ENCODE peak calls at places on chromosome 3, in six cellular contexts. Y, P, Q, B, V and T are unnamed samples. For H3K4me1, the result is how much of the 10 kb centered on the place peaks cover.

GRCh38 chr3:134754768-134755559 is 40.1 kb upstream of the EPHB1 start:
- DNase-seq in Y (peak), P (peak), Q (peak), B (peak), V (no peak), T (no peak)

GRCh38 chr3:168865022-168865551 is 769.4 kb upstream of the GOLIM4 start:
- DNase-seq in Y (peak), P (no peak), Q (no peak), B (no peak), V (no peak), T (no peak)

GRCh38 chr3:38730281-38730680 is 80.8 kb upstream of the SCN5A start:
- DNase-seq in Y (no peak), P (peak), Q (no peak), B (no peak), V (no peak), T (no peak)

GRCh38 chr3:112647122-112647521 is 6.2 kb upstream of the CCDC80 start:
- DNase-seq in Y (peak), P (peak), Q (peak), B (no peak), V (no peak), T (peak)

GRCh38 chr3:38586546-38587520 is 62.7 kb downstream of the SCN5A start:
- DNase-seq in Y (no peak), P (no peak), Q (peak), B (peak), V (peak), T (no peak)

GRCh38 chr3:81545572-81545971 is 215.9 kb downstream of the GBE1 start:
- DNase-seq in Y (no peak), P (peak), Q (no peak), B (no peak), V (no peak), T (no peak)

GRCh38 chr3:126490619-126491018 is 14.9 kb upstream of the ZXDC start:
- DNase-seq in Y (no peak), P (no peak), Q (peak), B (no peak), V (no peak), T (no peak)

GRCh38 chr3:111362286-111363009 is 179.5 kb upstream of the CD96 start:
- DNase-seq in Y (no peak), P (no peak), Q (no peak), B (no peak), V (no peak), T (no peak)

GRCh38 chr3:153927107-153927506 is 194.1 kb upstream of the ARHGEF26 start:
- DNase-seq in Y (no peak), P (peak), Q (no peak), B (no peak), V (no peak), T (peak)

GRCh38 chr3:54822206-54822605 is 105.7 kb downstream of the LRTM1 start:
- DNase-seq in Y (no peak), P (peak), Q (peak), B (no peak), V (no peak), T (peak)

GRCh38 chr3:98500019-98500418 is 2.5 kb downstream of the OR5K2 start:
- DNase-seq in Y (no peak), P (no peak), Q (no peak), B (no peak), V (no peak), T (no peak)

GRCh38 chr3:71087109-71088018 is 496.2 kb downstream of the FOXP1 start:
- DNase-seq in Y (no peak), P (peak), Q (no peak), B (peak), V (no peak), T (no peak)

GRCh38 chr3:66177026-66177425 is 43.8 kb upstream of the SLC25A26 start:
- DNase-seq in Y (no peak), P (no peak), Q (no peak), B (no peak), V (no peak), T (no peak)

GRCh38 chr3:117661636-117662095 is 952.1 kb downstream of the TUSC7 start:
- DNase-seq in Y (no peak), P (no peak), Q (no peak), B (no peak), V (no peak), T (peak)

GRCh38 chr3:194246709-194247349 is 104.3 kb downstream of the CPN2 start:
- DNase-seq in Y (no peak), P (no peak), Q (no peak), B (no peak), V (no peak), T (no peak)

GRCh38 chr3:32815812-32816438 is 1.9 kb upstream of the TRIM71 start:
- DNase-seq in Y (peak), P (no peak), Q (no peak), B (no peak), V (no peak), T (no peak)

GRCh38 chr3:180433172-180433571 is 168.8 kb upstream of the TTC14 start:
- DNase-seq in Y (no peak), P (peak), Q (no peak), B (no peak), V (no peak), T (peak)

GRCh38 chr3:66053783-66054094 is 15.0 kb upstream of the MAGI1 start:
- DNase-seq in Y (no peak), P (no peak), Q (peak), B (no peak), V (no peak), T (no peak)

GRCh38 chr3:34882764-34883163 is 756.6 kb upstream of the ARPP21 start:
- DNase-seq in Y (peak), P (no peak), Q (no peak), B (no peak), V (no peak), T (no peak)

GRCh38 chr3:100743535-100743934 is 34.2 kb downstream of the TFG start:
- DNase-seq in Y (no peak), P (no peak), Q (no peak), B (no peak), V (no peak), T (no peak)

GRCh38 chr3:188295876-188296275 is 141.9 kb downstream of the LPP start:
- DNase-seq in Y (no peak), P (no peak), Q (no peak), B (no peak), V (no peak), T (no peak)

GRCh38 chr3:197854596-197855343 is 63.7 kb downstream of the LRCH3 start:
- DNase-seq in Y (no peak), P (peak), Q (no peak), B (no peak), V (no peak), T (peak)

DNA sequence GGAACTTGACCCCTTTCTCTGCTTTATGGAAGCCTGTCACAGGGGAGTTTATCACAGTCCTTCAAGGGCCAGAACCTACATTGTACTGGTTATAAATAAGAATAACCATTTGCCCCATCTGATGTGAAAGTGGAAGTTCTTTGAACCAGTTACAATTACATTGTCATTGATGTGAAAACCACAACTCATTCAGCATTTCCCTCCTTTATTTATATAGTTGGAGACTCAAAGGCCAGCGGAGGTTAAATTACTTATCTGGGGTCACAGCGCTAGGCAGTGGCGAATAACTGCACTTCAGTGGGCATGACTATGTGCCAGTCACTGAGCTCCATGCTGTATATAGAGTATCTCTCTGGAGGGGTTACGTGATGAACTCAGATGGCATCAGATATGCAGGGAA is 60.6 kb upstream of the TBC1D5 start:
- DNase-seq in Y (no peak), P (no peak), Q (no peak), B (no peak), V (no peak), T (no peak)
- TF ChIP-seq CTCF in Y (no peak), P (no peak), Q (no peak), B (no peak), V (no peak), T (no peak)

GRCh38 chr3:13303410-13303809 is 116.7 kb downstream of the NUP210 start:
- DNase-seq in Y (no peak), P (no peak), Q (peak), B (no peak), V (peak), T (no peak)

GRCh38 chr3:13296662-13297061 is 123.5 kb downstream of the NUP210 start:
- DNase-seq in Y (no peak), P (no peak), Q (no peak), B (no peak), V (peak), T (no peak)

GRCh38 chr3:13299531-13300155 is 120.5 kb downstream of the NUP210 start:
- DNase-seq in Y (no peak), P (no peak), Q (no peak), B (no peak), V (peak), T (no peak)

GRCh38 chr3:13301295-13301987 is 118.7 kb downstream of the NUP210 start:
- DNase-seq in Y (no peak), P (peak), Q (peak), B (no peak), V (peak), T (peak)

DNA sequence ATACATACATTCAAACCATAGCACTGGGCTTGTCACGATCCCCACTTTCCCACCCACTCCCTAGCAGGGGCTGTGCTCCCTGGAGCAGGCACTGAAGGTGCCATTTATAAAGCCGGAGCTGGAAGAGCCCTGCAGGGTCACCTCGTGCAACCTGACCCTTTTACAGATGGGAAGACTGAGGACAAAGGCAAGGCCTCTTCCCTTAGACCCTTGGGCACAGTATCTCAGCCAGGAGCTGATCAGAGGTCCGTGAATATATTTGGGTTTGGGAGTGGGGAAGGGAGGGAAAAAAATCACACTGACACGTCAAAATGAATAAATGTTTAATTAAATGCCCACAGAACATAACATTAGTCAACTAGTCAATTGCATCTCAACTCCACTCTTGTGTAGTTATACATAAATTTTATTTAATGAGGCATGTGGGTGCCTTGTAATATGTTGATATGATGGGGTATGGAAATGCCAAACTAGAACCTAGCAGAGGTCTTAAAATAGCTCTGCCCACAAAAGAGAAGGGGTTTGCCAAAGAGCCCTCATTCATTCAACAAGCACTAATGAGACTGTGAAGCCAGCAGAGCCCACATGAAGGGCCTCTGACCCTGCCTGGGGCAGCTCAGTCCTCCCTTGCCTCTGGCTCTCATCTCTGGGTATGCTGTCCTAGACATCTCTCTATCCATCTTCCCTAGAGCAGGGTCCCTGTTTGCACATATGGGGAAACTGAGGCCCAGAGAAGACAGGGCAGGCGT is 119.4 kb downstream of the NUP210 start:
- DNase-seq in Y (no peak), P (no peak), Q (no peak), B (no peak), V (peak), T (no peak)
- H3K4me1 ChIP-seq in Y (under half), P (under half), Q (under half), B (under half), V (under half), T (under half)

GRCh38 chr3:183161552-183162345 is 785 bp downstream of the LAMP3 start:
- DNase-seq in Y (peak), P (no peak), Q (no peak), B (peak), V (no peak), T (peak)

GRCh38 chr3:183158552-183159006 is 4.0 kb downstream of the LAMP3 start:
- DNase-seq in Y (no peak), P (peak), Q (no peak), B (no peak), V (no peak), T (peak)

GRCh38 chr3:183160616-183161015 is 1.9 kb downstream of the LAMP3 start:
- DNase-seq in Y (no peak), P (no peak), Q (no peak), B (no peak), V (no peak), T (no peak)

GRCh38 chr3:183158113-183158512 is 4.4 kb downstream of the LAMP3 start:
- DNase-seq in Y (no peak), P (no peak), Q (no peak), B (no peak), V (no peak), T (no peak)

GRCh38 chr3:183159319-183159718 is 3.2 kb downstream of the LAMP3 start:
- DNase-seq in Y (no peak), P (no peak), Q (no peak), B (no peak), V (no peak), T (no peak)
- TF ChIP-seq CTCF in Y (peak), P (no peak), Q (no peak), B (no peak), V (no peak), T (peak)

DNA sequence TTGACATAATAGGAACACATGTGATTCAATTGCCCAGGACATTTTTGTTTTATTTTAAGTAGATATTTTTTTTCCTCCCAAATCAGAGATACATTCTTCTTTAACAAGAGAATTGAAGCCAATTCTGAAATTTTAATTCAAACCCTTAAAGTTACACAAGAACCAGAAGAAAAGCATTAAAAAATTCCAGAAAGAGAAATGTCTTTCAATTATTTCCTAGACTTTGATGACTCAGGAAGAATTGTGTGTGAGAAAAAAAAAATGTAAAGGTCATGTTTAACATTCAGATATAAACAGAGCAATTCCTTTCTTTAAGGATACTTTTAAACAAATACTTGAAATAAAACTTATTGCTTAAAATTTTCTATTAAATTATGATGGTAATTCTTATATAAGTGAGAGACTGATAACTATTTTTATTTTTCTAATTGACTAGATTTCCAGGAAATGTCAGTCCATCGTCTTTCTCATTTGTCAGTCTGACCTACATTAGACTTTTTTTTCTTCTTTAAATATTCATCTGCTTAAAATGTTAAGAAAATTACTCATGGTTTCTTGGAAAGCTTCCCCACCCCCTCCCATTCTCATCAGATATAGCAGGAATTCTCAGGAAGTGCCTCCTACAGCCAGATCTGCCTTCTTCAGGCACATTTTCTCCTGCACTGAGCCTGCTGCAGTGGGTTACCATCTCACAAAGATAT is 261.7 kb upstream of the CBLB start:
- DNase-seq in Y (peak), P (no peak), Q (no peak), B (no peak), V (no peak), T (peak)
- H3K4me1 ChIP-seq in Y (under half), P (under half), Q (under half), B (under half), V (under half), T (under half)

GRCh38 chr3:123015596-123015995 is 12.0 kb downstream of the SEMA5B start:
- DNase-seq in Y (no peak), P (no peak), Q (no peak), B (no peak), V (no peak), T (no peak)
- TF ChIP-seq CTCF in Y (no peak), P (no peak), Q (no peak), B (no peak), V (no peak), T (peak)

DNA sequence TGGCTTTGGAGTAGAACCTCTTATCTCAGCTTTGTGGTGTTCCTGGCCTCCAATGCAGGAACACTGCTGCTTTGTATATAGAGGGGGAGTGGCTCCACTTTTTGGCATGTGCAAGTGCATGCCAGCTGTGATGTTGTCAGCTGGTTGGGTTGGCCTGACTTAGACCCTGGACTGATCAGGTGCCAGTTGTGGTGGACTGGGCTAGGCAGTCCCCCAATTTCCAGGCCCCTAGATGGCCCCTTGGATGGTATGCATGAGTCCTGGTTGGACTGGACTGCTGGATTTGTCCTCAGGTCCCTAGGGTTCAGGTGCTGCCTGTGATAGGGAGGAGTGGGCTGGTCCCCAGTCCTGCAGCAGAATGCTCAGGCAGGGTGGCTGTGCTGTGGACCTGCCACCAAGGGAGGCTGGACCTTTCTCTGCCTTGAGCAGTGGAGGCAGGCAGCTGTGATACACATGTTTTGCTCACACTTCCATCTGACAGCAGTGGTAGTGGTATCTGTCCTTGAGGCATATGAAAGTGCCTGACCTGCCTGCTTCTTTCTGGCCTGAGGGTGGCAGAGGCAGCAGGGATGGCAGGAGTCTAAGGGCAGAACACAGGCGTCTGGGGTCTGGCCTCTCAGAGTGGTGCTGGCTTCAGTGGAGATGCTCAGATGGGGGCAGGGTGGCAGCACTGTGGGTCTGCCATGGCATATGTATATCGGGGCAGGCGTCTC is 74.8 kb downstream of the STXBP5L start:
- DNase-seq in Y (no peak), P (no peak), Q (no peak), B (no peak), V (no peak), T (no peak)
- H3K4me1 ChIP-seq in Y (under half), P (under half), Q (under half), B (under half), V (under half), T (under half)